ENCODE peak calls at places on chromosomes 6 and 20, in ten cellular contexts. E is T-helper 1 cell; A is central memory CD4-positive, alpha-beta T cell; O is OCI-LY7; R is stimulated activated CD4-positive, alpha-beta T cell treated with anti-CD3 and anti-CD28 coated beads, Interleukin-1b, Interleukin-23, amount 100 ng/mL, for 48 hours; N is activated gamma-delta T cell treated with anti-CD3 and anti-CD28 coated beads, Interleukin-2, amount 50 U/mL, for 16 hours; M is adipocyte; P is COR-L47; D is left ventricle myocardium superior; J is Calu3. V is an unnamed sample.

GRCh38 chr20:57685134-57685851 is 24.5 kb downstream of the PMEPA1 start:
- DNase-seq in E (no peak), A (no peak), O (peak; percentile 28), R (no peak), N (no peak), M (no peak), P (no peak), D (no peak), J (no peak), V (no peak)

GRCh38 chr6:111076024-111076680 is 11.2 kb upstream of the SLC16A10 start:
- DNase-seq in E (no peak), A (no peak), O (no peak), R (no peak), N (no peak), M (no peak), P (no peak), D (no peak), J (peak; percentile 22), V (no peak)

GRCh38 chr6:13472976-13473645 is 14.3 kb downstream of the GFOD1 start:
- DNase-seq in E (no peak), A (no peak), O (no peak), R (no peak), N (no peak), M (no peak), P (no peak), D (no peak), J (no peak), V (no peak)

GRCh38 chr6:80637312-80637711 is 530.8 kb downstream of the BCKDHB start:
- DNase-seq in E (no peak), A (no peak), O (no peak), R (no peak), N (no peak), M (no peak), P (no peak), D (no peak), J (no peak), V (no peak)

GRCh38 chr6:88662163-88662580 is 301.2 kb downstream of the RNGTT start:
- DNase-seq in E (no peak), A (no peak), O (no peak), R (no peak), N (no peak), M (no peak), P (peak; percentile 12), D (no peak), J (peak; percentile 88), V (no peak)

GRCh38 chr6:4253604-4254211 is 118.3 kb upstream of the ECI2 start:
- DNase-seq in E (no peak), A (no peak), O (no peak), R (no peak), N (no peak), M (peak; percentile 83), P (peak; percentile 27), D (no peak), J (peak; percentile 19), V (no peak)

GRCh38 chr6:167795874-167796667 is 30.6 kb upstream of the AFDN start:
- DNase-seq in E (no peak), A (no peak), O (no peak), R (no peak), N (no peak), M (no peak), P (no peak), D (peak; percentile 81), J (peak; percentile 53), V (peak; percentile 70)

GRCh38 chr20:45407067-45407745 is 883 bp upstream of the DBNDD2 start:
- DNase-seq in E (no peak), A (no peak), O (no peak), R (no peak), N (no peak), M (peak; percentile 50), P (peak; percentile 46), D (peak; percentile 78), J (peak; percentile 44), V (peak; percentile 52)

GRCh38 chr6:91106083-91106482 is 519.2 kb upstream of the MAP3K7 start:
- DNase-seq in E (no peak), A (no peak), O (no peak), R (no peak), N (no peak), M (no peak), P (no peak), D (no peak), J (no peak), V (no peak)

GRCh38 chr20:11891081-11891826 is 26.4 kb upstream of the BTBD3 start:
- DNase-seq in E (no peak), A (no peak), O (no peak), R (peak; percentile 8), N (no peak), M (peak; percentile 80), P (peak; percentile 51), D (peak; percentile 79), J (peak; percentile 52), V (peak; percentile 50)

GRCh38 chr6:11515773-11516172 is 21.8 kb upstream of the TMEM170B start:
- DNase-seq in E (no peak), A (no peak), O (no peak), R (no peak), N (no peak), M (no peak), P (no peak), D (no peak), J (no peak), V (no peak)

GRCh38 chr20:5720696-5721095 is 29.5 kb upstream of the SHLD1 start:
- DNase-seq in E (no peak), A (no peak), O (no peak), R (no peak), N (no peak), M (no peak), P (no peak), D (no peak), J (no peak), V (no peak)

GRCh38 chr20:64160536-64161495 is 3.4 kb upstream of the MYT1 start:
- DNase-seq in E (no peak), A (no peak), O (no peak), R (no peak), N (no peak), M (no peak), P (no peak), D (peak; percentile 17), J (no peak), V (no peak)

GRCh38 chr6:56914791-56915658 is 39.9 kb upstream of the BEND6 start:
- DNase-seq in E (no peak), A (no peak), O (no peak), R (no peak), N (peak; percentile 1), M (no peak), P (no peak), D (peak; percentile 60), J (no peak), V (no peak)

GRCh38 chr20:51376121-51376520 is 166.4 kb downstream of the NFATC2 start:
- DNase-seq in E (no peak), A (no peak), O (no peak), R (no peak), N (no peak), M (no peak), P (no peak), D (no peak), J (no peak), V (no peak)

GRCh38 chr6:161413361-161413771 is 139.5 kb upstream of the AGPAT4 start:
- DNase-seq in E (no peak), A (no peak), O (no peak), R (no peak), N (no peak), M (no peak), P (no peak), D (no peak), J (no peak), V (no peak)

GRCh38 chr20:58980711-58981563 is at the start of gene NELFCD:
- DNase-seq in E (peak; percentile 80), A (peak; percentile 85), O (peak; percentile 91), R (peak; percentile 85), N (peak; percentile 75), M (peak; percentile 96), P (peak; percentile 82), D (peak; percentile 94), J (peak; percentile 99), V (peak; percentile 93)

GRCh38 chr6:46491789-46492547 is 719 bp upstream of the RCAN2 start:
- DNase-seq in E (no peak), A (no peak), O (peak; percentile 39), R (no peak), N (no peak), M (peak; percentile 80), P (peak; percentile 18), D (peak; percentile 81), J (peak; percentile 75), V (peak; percentile 71)

GRCh38 chr20:642398-643174 is 10.4 kb downstream of the SRXN1 start:
- DNase-seq in E (no peak), A (no peak), O (no peak), R (no peak), N (no peak), M (peak; percentile 46), P (no peak), D (peak; percentile 67), J (no peak), V (peak; percentile 82)

GRCh38 chr20:32706486-32706885 is 32.7 kb upstream of the C20orf203 start:
- DNase-seq in E (no peak), A (no peak), O (no peak), R (no peak), N (no peak), M (no peak), P (no peak), D (no peak), J (no peak), V (no peak)

GRCh38 chr20:62936996-62937352 is 973 bp upstream of the GID8 start:
- DNase-seq in E (no peak), A (no peak), O (peak; percentile 24), R (no peak), N (no peak), M (peak; percentile 74), P (no peak), D (no peak), J (no peak), V (no peak)